ENCODE peak calls at places on chromosomes 1 and 21, in four cellular contexts. Z, C, T and Y are unnamed samples.

GRCh38 chr1:206833741-206834140 is 31.7 kb upstream of the IL20 start:
- DNase-seq in Z (no peak), C (no peak), T (peak), Y (no peak)

GRCh38 chr1:39116868-39117728 is 87.4 kb upstream of the MACF1 start:
- DNase-seq in Z (no peak), C (no peak), T (no peak), Y (peak)

GRCh38 chr1:209364716-209365115 is 218.8 kb upstream of the CAMK1G start:
- DNase-seq in Z (no peak), C (no peak), T (no peak), Y (peak)

GRCh38 chr1:247007511-247008405 is at the start of gene ZNF695:
- DNase-seq in Z (peak), C (peak), T (peak), Y (peak)

GRCh38 chr1:204777591-204777990 is 92.1 kb upstream of the LRRN2 start:
- DNase-seq in Z (no peak), C (no peak), T (no peak), Y (no peak)

GRCh38 chr1:198201956-198202784 is 45.4 kb downstream of the NEK7 start:
- DNase-seq in Z (peak), C (no peak), T (no peak), Y (no peak)

GRCh38 chr1:15525043-15525958 is 1.3 kb upstream of the CASP9 start:
- DNase-seq in Z (peak), C (no peak), T (peak), Y (no peak)

GRCh38 chr1:108503062-108503740 is 53.1 kb downstream of the NBPF6 start:
- DNase-seq in Z (no peak), C (no peak), T (no peak), Y (peak)

GRCh38 chr1:3501856-3502665 is 47.6 kb downstream of the ARHGEF16 start:
- DNase-seq in Z (peak), C (peak), T (peak), Y (no peak)

GRCh38 chr1:106613861-106614260 is 442.6 kb upstream of the PRMT6 start:
- DNase-seq in Z (no peak), C (no peak), T (no peak), Y (no peak)

GRCh38 chr21:46323227-46323709 is 402 bp downstream of the C21orf58 start:
- DNase-seq in Z (no peak), C (no peak), T (no peak), Y (no peak)

GRCh38 chr1:225597926-225598575 is 54.9 kb downstream of the ENAH start:
- DNase-seq in Z (no peak), C (no peak), T (no peak), Y (no peak)

GRCh38 chr21:45309069-45309521 is 21.4 kb upstream of the POFUT2 start:
- DNase-seq in Z (peak), C (peak), T (no peak), Y (no peak)